ENCODE peak calls at places on chromosomes 1 and 21, in ten cellular contexts. One of them, this sample, is unnamed.

GRCh38 chr1:226945106-226945857 is 5.2 kb downstream of the COQ8A start:
- DNase-seq in CD8-positive, alpha-beta T cell: no peak
- DNase-seq in tibial artery: no peak
- DNase-seq in choroid plexus epithelial cell: no peak
- DNase-seq in left ventricle myocardium inferior: no peak
- DNase-seq in foreskin fibroblast: no peak
- DNase-seq in fibroblast of lung: no peak
- DNase-seq in Panc1: no peak
- DNase-seq in lower leg skin: peak
- DNase-seq in stomach: peak
- DNase-seq in this sample: no peak

GRCh38 chr1:215517441-215517891 is 49.6 kb upstream of the KCTD3 start:
- DNase-seq in CD8-positive, alpha-beta T cell: no peak
- DNase-seq in tibial artery: no peak
- DNase-seq in choroid plexus epithelial cell: peak
- DNase-seq in left ventricle myocardium inferior: no peak
- DNase-seq in foreskin fibroblast: peak
- DNase-seq in fibroblast of lung: peak
- DNase-seq in Panc1: no peak
- DNase-seq in lower leg skin: no peak
- DNase-seq in stomach: no peak
- DNase-seq in this sample: no peak

GRCh38 chr21:25283720-25284119 is 323.6 kb downstream of the MRPL39 start:
- DNase-seq in CD8-positive, alpha-beta T cell: no peak
- DNase-seq in tibial artery: no peak
- DNase-seq in choroid plexus epithelial cell: peak
- DNase-seq in left ventricle myocardium inferior: no peak
- DNase-seq in foreskin fibroblast: peak
- DNase-seq in fibroblast of lung: peak
- DNase-seq in Panc1: no peak
- DNase-seq in lower leg skin: no peak
- DNase-seq in stomach: no peak
- DNase-seq in this sample: no peak

GRCh38 chr1:3943806-3944620 is 43.9 kb upstream of the C1orf174 start:
- DNase-seq in CD8-positive, alpha-beta T cell: no peak
- DNase-seq in tibial artery: no peak
- DNase-seq in choroid plexus epithelial cell: no peak
- DNase-seq in left ventricle myocardium inferior: no peak
- DNase-seq in foreskin fibroblast: no peak
- DNase-seq in fibroblast of lung: no peak
- DNase-seq in Panc1: no peak
- DNase-seq in lower leg skin: no peak
- DNase-seq in stomach: no peak
- DNase-seq in this sample: no peak

GRCh38 chr1:206909167-206909882 is 12.1 kb downstream of the IL24 start:
- DNase-seq in CD8-positive, alpha-beta T cell: peak
- DNase-seq in tibial artery: no peak
- DNase-seq in choroid plexus epithelial cell: peak
- DNase-seq in left ventricle myocardium inferior: peak
- DNase-seq in foreskin fibroblast: peak
- DNase-seq in fibroblast of lung: no peak
- DNase-seq in Panc1: no peak
- DNase-seq in lower leg skin: peak
- DNase-seq in stomach: peak
- DNase-seq in this sample: no peak

GRCh38 chr1:44653107-44653964 is 20.9 kb downstream of the TMEM53 start:
- DNase-seq in CD8-positive, alpha-beta T cell: no peak
- DNase-seq in tibial artery: no peak
- DNase-seq in choroid plexus epithelial cell: no peak
- DNase-seq in left ventricle myocardium inferior: no peak
- DNase-seq in foreskin fibroblast: no peak
- DNase-seq in fibroblast of lung: no peak
- DNase-seq in Panc1: no peak
- DNase-seq in lower leg skin: no peak
- DNase-seq in stomach: no peak
- DNase-seq in this sample: no peak

GRCh38 chr1:173871091-173871490 is 2.9 kb downstream of the ZBTB37 start:
- DNase-seq in CD8-positive, alpha-beta T cell: no peak
- DNase-seq in tibial artery: no peak
- DNase-seq in choroid plexus epithelial cell: no peak
- DNase-seq in left ventricle myocardium inferior: no peak
- DNase-seq in foreskin fibroblast: peak
- DNase-seq in fibroblast of lung: no peak
- DNase-seq in Panc1: no peak
- DNase-seq in lower leg skin: no peak
- DNase-seq in stomach: no peak
- DNase-seq in this sample: no peak

GRCh38 chr1:64915381-64916274 is 50.7 kb downstream of the JAK1 start:
- DNase-seq in CD8-positive, alpha-beta T cell: no peak
- DNase-seq in tibial artery: no peak
- DNase-seq in choroid plexus epithelial cell: peak
- DNase-seq in left ventricle myocardium inferior: no peak
- DNase-seq in foreskin fibroblast: peak
- DNase-seq in fibroblast of lung: peak
- DNase-seq in Panc1: no peak
- DNase-seq in lower leg skin: no peak
- DNase-seq in stomach: peak
- DNase-seq in this sample: no peak

GRCh38 chr1:224696891-224697765 is 81.0 kb downstream of the CNIH3 start:
- DNase-seq in CD8-positive, alpha-beta T cell: no peak
- DNase-seq in tibial artery: no peak
- DNase-seq in choroid plexus epithelial cell: peak
- DNase-seq in left ventricle myocardium inferior: no peak
- DNase-seq in foreskin fibroblast: peak
- DNase-seq in fibroblast of lung: peak
- DNase-seq in Panc1: no peak
- DNase-seq in lower leg skin: no peak
- DNase-seq in stomach: no peak
- DNase-seq in this sample: no peak
- TF ChIP-seq CTCF in CD8-positive, alpha-beta T cell: no peak
- TF ChIP-seq CTCF in tibial artery: no peak
- TF ChIP-seq CTCF in choroid plexus epithelial cell: no peak
- TF ChIP-seq CTCF in left ventricle myocardium inferior: no peak
- TF ChIP-seq CTCF in foreskin fibroblast: no peak
- TF ChIP-seq CTCF in fibroblast of lung: no peak
- TF ChIP-seq CTCF in Panc1: no peak
- TF ChIP-seq CTCF in lower leg skin: no peak
- TF ChIP-seq CTCF in stomach: no peak
- TF ChIP-seq CTCF in this sample: no peak

GRCh38 chr1:212915245-212916091 is 34.9 kb upstream of the VASH2 start:
- DNase-seq in CD8-positive, alpha-beta T cell: no peak
- DNase-seq in tibial artery: peak
- DNase-seq in choroid plexus epithelial cell: peak
- DNase-seq in left ventricle myocardium inferior: peak
- DNase-seq in foreskin fibroblast: no peak
- DNase-seq in fibroblast of lung: peak
- DNase-seq in Panc1: no peak
- DNase-seq in lower leg skin: no peak
- DNase-seq in stomach: no peak
- DNase-seq in this sample: no peak
- TF ChIP-seq CTCF in CD8-positive, alpha-beta T cell: no peak
- TF ChIP-seq CTCF in tibial artery: no peak
- TF ChIP-seq CTCF in choroid plexus epithelial cell: peak
- TF ChIP-seq CTCF in left ventricle myocardium inferior: peak
- TF ChIP-seq CTCF in foreskin fibroblast: peak
- TF ChIP-seq CTCF in fibroblast of lung: peak
- TF ChIP-seq CTCF in Panc1: peak
- TF ChIP-seq CTCF in lower leg skin: no peak
- TF ChIP-seq CTCF in stomach: no peak
- TF ChIP-seq CTCF in this sample: peak

GRCh38 chr1:184646824-184647223 is 107.8 kb downstream of the EDEM3 start:
- DNase-seq in CD8-positive, alpha-beta T cell: no peak
- DNase-seq in tibial artery: no peak
- DNase-seq in choroid plexus epithelial cell: no peak
- DNase-seq in left ventricle myocardium inferior: no peak
- DNase-seq in foreskin fibroblast: no peak
- DNase-seq in fibroblast of lung: no peak
- DNase-seq in Panc1: no peak
- DNase-seq in lower leg skin: no peak
- DNase-seq in stomach: no peak
- DNase-seq in this sample: no peak

GRCh38 chr1:184647471-184647870 is 107.2 kb downstream of the EDEM3 start:
- DNase-seq in CD8-positive, alpha-beta T cell: no peak
- DNase-seq in tibial artery: no peak
- DNase-seq in choroid plexus epithelial cell: no peak
- DNase-seq in left ventricle myocardium inferior: no peak
- DNase-seq in foreskin fibroblast: peak
- DNase-seq in fibroblast of lung: peak
- DNase-seq in Panc1: no peak
- DNase-seq in lower leg skin: no peak
- DNase-seq in stomach: no peak
- DNase-seq in this sample: no peak

GRCh38 chr1:184649500-184649899 is 105.2 kb downstream of the EDEM3 start:
- DNase-seq in CD8-positive, alpha-beta T cell: no peak
- DNase-seq in tibial artery: no peak
- DNase-seq in choroid plexus epithelial cell: no peak
- DNase-seq in left ventricle myocardium inferior: no peak
- DNase-seq in foreskin fibroblast: peak
- DNase-seq in fibroblast of lung: peak
- DNase-seq in Panc1: no peak
- DNase-seq in lower leg skin: no peak
- DNase-seq in stomach: no peak
- DNase-seq in this sample: peak

GRCh38 chr1:184648856-184649201 is 105.8 kb downstream of the EDEM3 start:
- DNase-seq in CD8-positive, alpha-beta T cell: no peak
- DNase-seq in tibial artery: no peak
- DNase-seq in choroid plexus epithelial cell: no peak
- DNase-seq in left ventricle myocardium inferior: no peak
- DNase-seq in foreskin fibroblast: no peak
- DNase-seq in fibroblast of lung: no peak
- DNase-seq in Panc1: no peak
- DNase-seq in lower leg skin: no peak
- DNase-seq in stomach: no peak
- DNase-seq in this sample: peak

DNA sequence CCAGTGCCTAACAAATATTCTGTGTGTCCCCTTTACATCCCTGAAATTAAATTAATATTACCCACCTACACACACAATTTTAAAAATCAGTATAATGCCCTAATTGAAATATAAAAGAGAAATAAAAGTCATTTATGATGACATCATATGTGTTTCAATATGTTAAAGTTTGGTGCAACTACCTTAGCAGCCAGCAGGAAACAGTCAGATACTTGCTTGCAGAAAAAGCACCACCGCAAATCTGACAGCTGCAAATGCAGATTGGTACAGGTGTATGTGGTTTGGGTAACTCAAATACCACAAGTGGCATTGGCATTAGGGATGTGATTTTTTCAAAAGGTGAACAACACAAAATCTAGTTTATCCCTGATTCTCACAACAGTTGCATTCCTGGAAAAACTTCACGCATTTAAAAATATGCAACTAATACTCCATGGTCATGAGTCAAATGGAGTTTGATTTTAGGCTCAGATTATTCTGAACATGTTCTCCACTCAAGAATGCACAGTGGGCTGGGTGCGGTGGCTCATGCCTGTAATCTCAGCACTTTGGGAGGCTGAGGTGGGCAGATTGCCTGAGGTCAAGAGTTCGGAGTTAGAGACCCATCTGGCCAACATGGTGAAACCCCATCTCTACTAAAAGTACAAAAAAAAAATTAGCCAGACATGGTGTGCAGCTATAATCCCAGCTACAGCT is 106.3 kb downstream of the EDEM3 start:
- DNase-seq in CD8-positive, alpha-beta T cell: no peak
- DNase-seq in tibial artery: no peak
- DNase-seq in choroid plexus epithelial cell: no peak
- DNase-seq in left ventricle myocardium inferior: no peak
- DNase-seq in foreskin fibroblast: no peak
- DNase-seq in fibroblast of lung: no peak
- DNase-seq in Panc1: no peak
- DNase-seq in lower leg skin: no peak
- DNase-seq in stomach: no peak
- DNase-seq in this sample: no peak
- TF ChIP-seq CTCF in CD8-positive, alpha-beta T cell: no peak
- TF ChIP-seq CTCF in tibial artery: no peak
- TF ChIP-seq CTCF in choroid plexus epithelial cell: no peak
- TF ChIP-seq CTCF in left ventricle myocardium inferior: no peak
- TF ChIP-seq CTCF in foreskin fibroblast: no peak
- TF ChIP-seq CTCF in fibroblast of lung: no peak
- TF ChIP-seq CTCF in Panc1: no peak
- TF ChIP-seq CTCF in lower leg skin: no peak
- TF ChIP-seq CTCF in stomach: no peak
- TF ChIP-seq CTCF in this sample: no peak

GRCh38 chr1:88885933-88886332 is 5.4 kb downstream of the GTF2B start:
- DNase-seq in CD8-positive, alpha-beta T cell: no peak
- DNase-seq in tibial artery: no peak
- DNase-seq in choroid plexus epithelial cell: no peak
- DNase-seq in left ventricle myocardium inferior: no peak
- DNase-seq in foreskin fibroblast: no peak
- DNase-seq in fibroblast of lung: no peak
- DNase-seq in Panc1: no peak
- DNase-seq in lower leg skin: no peak
- DNase-seq in stomach: no peak
- DNase-seq in this sample: no peak

GRCh38 chr1:88890790-88891317 is 513 bp downstream of the GTF2B start:
- DNase-seq in CD8-positive, alpha-beta T cell: no peak
- DNase-seq in tibial artery: no peak
- DNase-seq in choroid plexus epithelial cell: peak
- DNase-seq in left ventricle myocardium inferior: no peak
- DNase-seq in foreskin fibroblast: peak
- DNase-seq in fibroblast of lung: peak
- DNase-seq in Panc1: no peak
- DNase-seq in lower leg skin: no peak
- DNase-seq in stomach: peak
- DNase-seq in this sample: no peak

GRCh38 chr1:88888755-88889154 is 2.6 kb downstream of the GTF2B start:
- DNase-seq in CD8-positive, alpha-beta T cell: no peak
- DNase-seq in tibial artery: no peak
- DNase-seq in choroid plexus epithelial cell: no peak
- DNase-seq in left ventricle myocardium inferior: no peak
- DNase-seq in foreskin fibroblast: no peak
- DNase-seq in fibroblast of lung: no peak
- DNase-seq in Panc1: no peak
- DNase-seq in lower leg skin: no peak
- DNase-seq in stomach: no peak
- DNase-seq in this sample: no peak

GRCh38 chr1:88892146-88892877 is 945 bp upstream of the GTF2B start:
- DNase-seq in CD8-positive, alpha-beta T cell: no peak
- DNase-seq in tibial artery: no peak
- DNase-seq in choroid plexus epithelial cell: peak
- DNase-seq in left ventricle myocardium inferior: no peak
- DNase-seq in foreskin fibroblast: peak
- DNase-seq in fibroblast of lung: peak
- DNase-seq in Panc1: peak
- DNase-seq in lower leg skin: no peak
- DNase-seq in stomach: no peak
- DNase-seq in this sample: no peak

DNA sequence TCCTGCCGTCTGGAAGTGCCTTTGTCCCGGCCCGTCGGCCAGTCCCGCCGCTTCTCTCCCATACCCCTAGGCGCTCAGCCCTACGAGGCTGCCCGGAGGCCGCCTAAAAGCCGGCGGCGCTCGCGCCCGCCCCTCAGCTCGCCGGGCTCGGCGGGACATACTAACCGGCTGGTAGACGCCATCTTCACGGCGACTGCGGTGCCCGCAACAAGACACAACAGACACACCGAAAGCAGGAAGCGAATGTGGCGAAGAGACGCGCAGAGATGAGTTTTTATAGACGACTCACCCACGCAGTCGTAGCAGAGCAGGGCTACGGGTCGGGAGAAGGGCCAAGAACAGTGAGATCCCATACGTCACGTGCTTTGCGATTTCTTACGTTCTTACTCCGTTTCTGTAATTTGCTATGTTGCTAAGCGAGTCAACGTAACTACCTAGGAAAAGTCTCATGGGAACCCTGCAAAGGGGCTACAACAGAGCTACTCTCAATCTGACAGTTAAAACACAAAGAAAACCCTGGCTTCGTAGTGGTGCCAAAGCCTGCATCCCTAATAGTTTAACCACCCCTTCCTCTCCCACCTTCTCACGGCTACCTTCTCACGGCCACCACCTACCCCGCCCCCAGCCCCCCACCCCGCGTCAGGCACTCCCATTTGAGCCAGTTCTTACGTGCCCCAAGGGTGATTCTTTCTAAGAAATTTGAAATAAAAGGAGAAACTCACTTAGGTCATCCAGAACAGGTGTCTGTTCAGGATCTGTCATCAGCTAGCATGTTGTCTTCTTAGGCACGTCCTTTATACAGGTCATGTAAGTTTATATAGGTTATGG is at the start of gene GTF2B:
- DNase-seq in CD8-positive, alpha-beta T cell: peak
- DNase-seq in tibial artery: peak
- DNase-seq in choroid plexus epithelial cell: peak
- DNase-seq in left ventricle myocardium inferior: peak
- DNase-seq in foreskin fibroblast: peak
- DNase-seq in fibroblast of lung: peak
- DNase-seq in Panc1: peak
- DNase-seq in lower leg skin: peak
- DNase-seq in stomach: peak
- DNase-seq in this sample: peak
- TF ChIP-seq CTCF in CD8-positive, alpha-beta T cell: no peak
- TF ChIP-seq CTCF in tibial artery: no peak
- TF ChIP-seq CTCF in choroid plexus epithelial cell: no peak
- TF ChIP-seq CTCF in left ventricle myocardium inferior: no peak
- TF ChIP-seq CTCF in foreskin fibroblast: no peak
- TF ChIP-seq CTCF in fibroblast of lung: no peak
- TF ChIP-seq CTCF in Panc1: no peak
- TF ChIP-seq CTCF in lower leg skin: no peak
- TF ChIP-seq CTCF in stomach: no peak
- TF ChIP-seq CTCF in this sample: no peak